ENCODE peak calls at places on chromosomes 2 and 18, in ten cellular contexts. N is adrenal gland, M is transverse colon, J is A549, W is stomach, B is ovary, L is spleen, D is breast epithelium, G is endothelial cell of umbilical vein, Z is tibial nerve. T is an unnamed sample. For H3K9me3, the result is how much of the 10 kb centered on the place peaks cover.

GRCh38 chr18:35728676-35729075 is 147.1 kb downstream of the GALNT1 start:
- DNase-seq in N (no peak), M (no peak), J (no peak), W (no peak), B (no peak), L (no peak), D (no peak), G (peak), Z (no peak), T (no peak)

GRCh38 chr18:52339891-52340371 is at the start of gene DCC:
- DNase-seq in N (peak), M (peak), J (peak), W (peak), B (no peak), L (no peak), D (no peak), G (no peak), Z (no peak), T (no peak)

GRCh38 chr2:235729182-235729929 is 235.5 kb downstream of the AGAP1 start:
- DNase-seq in N (no peak), M (no peak), J (no peak), W (no peak), B (no peak), L (no peak), D (no peak), G (no peak), Z (no peak), T (no peak)

GRCh38 chr2:98759827-98760625 is 29.1 kb upstream of the MGAT4A start:
- DNase-seq in N (no peak), M (no peak), J (no peak), W (no peak), B (no peak), L (peak), D (no peak), G (no peak), Z (no peak), T (no peak)

GRCh38 chr2:17658251-17658843 is 95.3 kb downstream of the SMC6 start:
- DNase-seq in N (no peak), M (no peak), J (no peak), W (no peak), B (no peak), L (no peak), D (no peak), G (no peak), Z (no peak), T (no peak)

GRCh38 chr2:26068602-26069298 is 34.9 kb downstream of the RAB10 start:
- DNase-seq in N (no peak), M (peak), J (peak), W (no peak), B (no peak), L (no peak), D (no peak), G (peak), Z (no peak), T (no peak)

GRCh38 chr18:51229328-51229727 is 31.8 kb upstream of the MEX3C start:
- DNase-seq in N (no peak), M (no peak), J (no peak), W (no peak), B (no peak), L (no peak), D (no peak), G (no peak), Z (no peak), T (no peak)

GRCh38 chr2:27105981-27106380 is 12.9 kb downstream of the CGREF1 start:
- DNase-seq in N (no peak), M (no peak), J (no peak), W (no peak), B (no peak), L (no peak), D (no peak), G (no peak), Z (no peak), T (no peak)

GRCh38 chr2:105582952-105583660 is 161.6 kb upstream of the NCK2 start:
- DNase-seq in N (no peak), M (peak), J (no peak), W (no peak), B (no peak), L (no peak), D (no peak), G (no peak), Z (no peak), T (no peak)

GRCh38 chr2:14633031-14633430 is 514 bp downstream of the LRATD1 start:
- DNase-seq in N (no peak), M (peak), J (no peak), W (peak), B (peak), L (no peak), D (no peak), G (no peak), Z (no peak), T (no peak)

GRCh38 chr2:45014016-45014702 is 4.9 kb upstream of the SIX2 start:
- DNase-seq in N (peak), M (peak), J (peak), W (peak), B (no peak), L (no peak), D (no peak), G (peak), Z (no peak), T (no peak)
- TF ChIP-seq CTCF in N (no peak), M (peak), J (peak), W (peak), B (no peak), L (peak), D (peak), G (peak), Z (peak), T (peak)

DNA sequence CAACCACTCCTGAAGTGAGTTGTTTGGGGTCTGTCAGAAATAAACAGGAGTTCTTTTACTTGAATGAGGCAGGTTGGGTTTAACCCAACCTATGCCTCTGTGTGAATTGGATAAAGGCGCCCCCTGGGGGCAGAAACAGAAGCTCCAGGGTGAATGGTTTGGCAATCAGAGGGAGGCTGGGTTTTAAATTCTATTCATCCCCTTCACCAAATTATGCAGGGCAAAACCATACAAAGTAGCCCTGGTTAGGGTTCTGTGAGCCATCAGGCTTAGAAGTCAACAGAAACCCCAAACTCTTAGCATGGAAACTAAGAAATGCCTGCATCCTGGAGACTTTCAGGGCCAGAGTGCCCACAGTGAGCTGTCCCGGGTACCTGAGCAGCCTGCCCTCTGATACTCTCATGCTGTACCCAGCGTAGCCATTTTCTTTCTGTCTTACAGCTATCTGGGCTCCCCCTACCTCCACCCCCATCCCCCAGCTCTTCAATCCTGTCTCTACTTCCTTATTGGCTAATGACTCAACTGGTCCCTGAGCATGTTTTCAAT is 241.5 kb downstream of the ICOS start:
- DNase-seq in N (peak), M (peak), J (peak), W (peak), B (no peak), L (peak), D (no peak), G (peak), Z (peak), T (no peak)
- H3K9me3 ChIP-seq in N (under half), M (under half), J (under half), W (under half), B (under half), L (under half), D (under half), G (under half), Z (under half), T (under half)

DNA sequence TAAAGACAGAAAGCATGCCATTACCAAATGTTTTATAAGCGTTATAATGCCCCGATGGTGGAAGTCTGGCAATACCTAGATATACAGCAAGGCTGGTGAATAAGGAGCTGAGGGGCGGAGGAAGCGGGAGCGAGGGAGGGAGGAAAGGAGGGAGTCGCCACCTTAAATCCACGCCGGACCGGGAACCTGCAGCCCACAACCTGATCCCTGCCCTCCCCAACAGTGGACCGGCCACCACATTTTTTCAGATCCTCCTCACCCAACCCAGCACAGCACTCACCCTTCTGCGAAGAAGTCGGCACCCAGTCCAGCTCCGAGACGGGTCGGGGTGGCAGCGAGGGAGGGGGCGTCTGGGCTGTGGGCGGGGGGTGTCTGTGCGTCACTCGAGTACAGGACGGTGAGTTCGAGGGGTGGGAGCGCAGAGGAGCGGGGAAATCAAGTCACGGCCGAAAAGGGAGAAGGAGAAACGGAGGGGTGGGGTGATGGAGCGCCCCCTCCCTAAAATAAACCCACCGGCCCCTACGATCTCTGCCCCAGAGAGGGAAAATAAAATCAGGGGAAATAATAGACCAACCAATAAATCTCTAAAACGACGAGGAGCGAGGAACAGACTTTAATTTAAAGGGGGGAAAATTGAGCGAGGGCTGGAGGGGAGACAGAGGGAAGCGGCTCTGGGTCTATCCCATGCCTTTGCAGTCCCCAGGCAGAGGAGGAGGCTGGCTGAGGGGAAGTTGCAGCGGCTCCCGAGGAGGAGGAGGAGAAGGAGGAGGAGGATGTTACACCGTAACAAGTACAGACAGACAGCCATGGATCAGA is 96.5 kb upstream of the SERTAD2 start:
- DNase-seq in N (peak), M (peak), J (peak), W (peak), B (peak), L (peak), D (peak), G (peak), Z (peak), T (no peak)
- TF ChIP-seq POLR2A in N (peak), M (no peak), J (peak), W (peak), B (no peak), L (no peak), D (no peak), G (no peak), Z (no peak), T (no peak)

GRCh38 chr2:162254472-162254871 is 11.2 kb upstream of the FAP start:
- DNase-seq in N (no peak), M (no peak), J (no peak), W (no peak), B (no peak), L (no peak), D (no peak), G (no peak), Z (no peak), T (no peak)
- TF ChIP-seq CTCF in N (no peak), M (no peak), J (no peak), W (no peak), B (no peak), L (no peak), D (no peak), G (no peak), Z (no peak), T (no peak)

DNA sequence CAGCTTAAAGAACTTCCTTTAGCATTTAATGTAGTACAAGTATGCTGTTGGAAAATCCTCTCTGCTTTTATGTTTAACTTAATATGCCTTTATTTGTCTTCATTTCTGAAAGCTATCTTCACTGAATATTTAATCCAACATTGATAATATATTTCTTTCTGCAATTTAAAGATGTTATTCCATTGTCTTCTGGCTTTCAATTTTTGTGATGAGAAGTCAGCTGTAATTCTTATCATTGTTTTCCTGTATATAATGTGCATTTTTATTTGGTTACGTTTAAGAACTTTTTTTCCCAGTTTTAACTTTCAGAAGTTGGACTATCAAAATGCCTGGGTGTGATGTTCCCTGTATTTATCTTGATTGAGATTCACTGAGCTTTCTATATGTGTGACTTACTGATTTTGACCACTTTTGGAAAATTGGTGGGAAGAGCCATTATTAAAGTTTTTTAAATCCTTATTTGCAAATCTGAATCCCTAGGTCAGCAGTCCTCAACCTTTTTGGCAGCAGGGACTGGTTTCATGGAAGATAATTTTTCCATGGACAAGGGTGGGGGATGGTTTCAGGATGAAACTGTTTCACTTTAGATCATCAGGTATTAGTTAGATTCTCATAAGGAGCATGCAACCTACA is 241.0 kb downstream of the TNS1 start:
- DNase-seq in N (no peak), M (no peak), J (no peak), W (no peak), B (no peak), L (no peak), D (no peak), G (no peak), Z (no peak), T (no peak)
- H3K9me3 ChIP-seq in N (under half), M (under half), J (under half), W (under half), B (under half), L (under half), D (under half), G (under half), Z (under half), T (under half)

T was measured in vagina.